ENCODE peak calls at places on chromosomes 5 and 9, in four cellular contexts. K is left ventricle myocardium inferior; I is CD8-positive, alpha-beta T cell; U is B cell. S is an unnamed sample.

GRCh38 chr9:86792136-86792535 is 155.2 kb downstream of the GAS1 start:
- DNase-seq in K (no peak), I (no peak), U (no peak), S (no peak)

GRCh38 chr5:69492391-69493234 is at the start of gene OCLN:
- DNase-seq in K (no peak), I (no peak), U (no peak), S (peak; percentile 91)

GRCh38 chr9:105191508-105192118 is 52.8 kb upstream of the SLC44A1 start:
- DNase-seq in K (no peak), I (no peak), U (no peak), S (no peak)

GRCh38 chr9:9791621-9792020 is 821.2 kb downstream of the PTPRD start:
- DNase-seq in K (no peak), I (no peak), U (no peak), S (no peak)

GRCh38 chr5:59428391-59428790 is 465.1 kb downstream of the PDE4D start:
- DNase-seq in K (no peak), I (no peak), U (no peak), S (no peak)

GRCh38 chr9:88272986-88273385 is 115.3 kb upstream of the SPIN1 start:
- DNase-seq in K (no peak), I (no peak), U (no peak), S (no peak)

GRCh38 chr9:20804476-20805253 is 120.6 kb downstream of the FOCAD start:
- DNase-seq in K (no peak), I (no peak), U (no peak), S (no peak)

GRCh38 chr5:179819296-179820126 is 1.2 kb upstream of the SQSTM1 start:
- DNase-seq in K (peak; percentile 61), I (no peak), U (peak; percentile 59), S (no peak)

GRCh38 chr5:68246802-68247201 is 31.2 kb downstream of the PIK3R1 start:
- DNase-seq in K (no peak), I (no peak), U (no peak), S (no peak)

DNA sequence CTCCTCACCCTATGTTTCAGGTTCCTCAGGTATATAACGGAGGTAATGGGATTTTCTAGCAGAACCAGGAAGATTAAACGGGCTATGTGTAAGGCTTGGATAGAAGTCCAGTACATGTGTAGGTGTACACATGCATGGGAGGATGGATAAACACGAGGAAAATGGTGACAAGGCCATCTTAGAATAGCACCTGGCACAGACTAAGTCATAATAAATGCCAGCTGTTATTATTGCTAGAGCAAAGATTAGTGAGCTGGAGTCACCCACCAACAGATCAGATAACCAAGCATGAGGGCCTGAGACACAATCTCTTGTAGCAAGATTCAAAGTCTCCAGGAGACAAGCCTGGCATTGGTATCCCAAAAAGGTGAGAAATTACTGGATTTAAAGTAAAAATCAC is 21.1 kb downstream of the SPOCK1 start:
- DNase-seq in K (no peak), I (no peak), U (no peak), S (no peak)
- TF ChIP-seq CTCF in K (no peak), I (no peak), U (no peak), S (no peak)

GRCh38 chr5:122901346-122901745 is 55.9 kb downstream of the SNX24 start:
- DNase-seq in K (no peak), I (no peak), U (no peak), S (no peak)

GRCh38 chr5:122902263-122902662 is 56.9 kb downstream of the SNX24 start:
- DNase-seq in K (no peak), I (no peak), U (no peak), S (no peak)

GRCh38 chr5:122895141-122895540 is 49.7 kb downstream of the SNX24 start:
- DNase-seq in K (no peak), I (no peak), U (no peak), S (no peak)

GRCh38 chr5:122896598-122897282 is 51.3 kb downstream of the SNX24 start:
- DNase-seq in K (no peak), I (no peak), U (no peak), S (no peak)

GRCh38 chr5:122897283-122897602 is 51.8 kb downstream of the SNX24 start:
- DNase-seq in K (no peak), I (no peak), U (no peak), S (no peak)
- TF ChIP-seq CTCF in K (no peak), I (no peak), U (no peak), S (no peak)

DNA sequence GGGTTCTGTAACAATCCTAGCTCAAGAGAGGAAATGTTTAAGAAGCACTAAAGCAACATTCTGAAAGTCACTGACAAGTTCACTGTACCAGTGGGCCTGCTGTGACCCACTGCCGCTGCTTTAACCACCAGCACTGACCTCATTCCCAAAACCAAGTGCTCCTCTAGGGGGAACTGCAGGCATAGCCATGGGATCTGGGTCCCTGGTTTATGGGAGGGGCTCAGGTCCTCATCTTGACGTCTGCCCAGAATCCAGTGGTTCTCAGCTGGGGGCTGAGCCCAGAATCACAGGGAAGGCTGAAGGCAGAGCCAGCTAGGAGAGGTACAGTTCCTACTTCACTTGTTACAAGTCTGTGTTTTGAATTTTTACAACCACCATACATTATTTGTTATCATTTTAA is 36.1 kb upstream of the SLC2A8 start:
- DNase-seq in K (no peak), I (no peak), U (no peak), S (no peak)
- TF ChIP-seq CTCF in K (no peak), I (no peak), U (no peak), S (no peak)

GRCh38 chr5:133968057-133968993 is at the start of gene C5orf15:
- DNase-seq in K (peak; percentile 97), I (peak; percentile 81), U (peak; percentile 92), S (peak; percentile 78)
- TF ChIP-seq CTCF in K (peak; percentile 49), I (no peak), U (no peak), S (peak; percentile 24)

DNA sequence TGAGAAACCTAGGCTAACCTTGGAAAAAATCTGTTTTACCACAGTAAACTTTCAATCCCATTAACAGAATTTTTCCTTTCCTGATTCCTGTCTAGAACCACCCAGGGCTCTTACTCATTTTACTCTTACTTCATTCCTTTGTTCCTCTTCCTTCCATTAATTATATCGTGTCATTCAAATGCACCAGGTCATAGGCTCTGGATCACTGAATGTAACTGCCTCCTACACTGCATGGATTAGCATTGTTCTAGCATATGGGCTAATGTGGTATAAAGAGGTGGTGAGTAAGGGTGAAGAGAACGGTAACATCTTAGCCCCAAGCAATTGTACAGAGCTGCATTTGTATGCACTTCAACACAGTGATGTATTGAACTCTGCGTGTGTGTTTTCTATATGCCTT is 49.5 kb upstream of the SPINK5 start:
- DNase-seq in K (no peak), I (no peak), U (no peak), S (no peak)
- TF ChIP-seq CTCF in K (no peak), I (no peak), U (no peak), S (no peak)

S was measured in progenitor cell of endocrine pancreas.